ENCODE peak calls at places on chromosome 1, in ten cellular contexts. One of them, this sample, is unnamed.

GRCh38 chr1:156897078-156897825 is 3.7 kb downstream of the PEAR1 start:
- DNase-seq in Calu3: no peak
- DNase-seq in neural crest cell: no peak
- DNase-seq in MCF 10A: peak; percentile 81
- DNase-seq in PC-9: peak; percentile 66
- DNase-seq in fibroblast of lung: peak; percentile 78
- DNase-seq in fibroblast of pulmonary artery: peak; percentile 57
- DNase-seq in endothelial cell of umbilical vein: peak; percentile 61
- DNase-seq in A549: peak; percentile 75
- DNase-seq in CD8-positive, alpha-beta T cell: no peak
- DNase-seq in this sample: no peak

GRCh38 chr1:35243681-35244080 is 24.8 kb upstream of the ZMYM4 start:
- DNase-seq in CD8-positive, alpha-beta T cell: no peak
- DNase-seq in PC-9: no peak
- DNase-seq in fibroblast of pulmonary artery: no peak
- DNase-seq in neural crest cell: no peak
- DNase-seq in A549: no peak
- DNase-seq in endothelial cell of umbilical vein: no peak
- DNase-seq in fibroblast of lung: no peak
- DNase-seq in Calu3: no peak
- DNase-seq in MCF 10A: peak; percentile 5
- DNase-seq in this sample: no peak

GRCh38 chr1:113903496-113904291 is 905 bp downstream of the AP4B1 start:
- DNase-seq in neural crest cell: no peak
- DNase-seq in endothelial cell of umbilical vein: no peak
- DNase-seq in MCF 10A: peak; percentile 15
- DNase-seq in fibroblast of pulmonary artery: no peak
- DNase-seq in A549: no peak
- DNase-seq in fibroblast of lung: no peak
- DNase-seq in Calu3: no peak
- DNase-seq in CD8-positive, alpha-beta T cell: no peak
- DNase-seq in PC-9: no peak
- DNase-seq in this sample: no peak

GRCh38 chr1:3116150-3116510 is 47.1 kb downstream of the PRDM16 start:
- DNase-seq in MCF 10A: no peak
- DNase-seq in endothelial cell of umbilical vein: no peak
- DNase-seq in fibroblast of lung: no peak
- DNase-seq in CD8-positive, alpha-beta T cell: no peak
- DNase-seq in Calu3: no peak
- DNase-seq in fibroblast of pulmonary artery: no peak
- DNase-seq in neural crest cell: no peak
- DNase-seq in PC-9: no peak
- DNase-seq in A549: no peak
- DNase-seq in this sample: no peak

GRCh38 chr1:40628903-40629292 is 36.6 kb downstream of the RIMS3 start:
- DNase-seq in CD8-positive, alpha-beta T cell: no peak
- DNase-seq in PC-9: peak; percentile 66
- DNase-seq in fibroblast of lung: no peak
- DNase-seq in fibroblast of pulmonary artery: no peak
- DNase-seq in A549: no peak
- DNase-seq in MCF 10A: no peak
- DNase-seq in neural crest cell: no peak
- DNase-seq in Calu3: no peak
- DNase-seq in endothelial cell of umbilical vein: no peak
- DNase-seq in this sample: no peak

GRCh38 chr1:47137178-47137577 is at the start of gene CYP4A22:
- DNase-seq in CD8-positive, alpha-beta T cell: no peak
- DNase-seq in A549: no peak
- DNase-seq in neural crest cell: no peak
- DNase-seq in PC-9: no peak
- DNase-seq in MCF 10A: no peak
- DNase-seq in endothelial cell of umbilical vein: no peak
- DNase-seq in Calu3: no peak
- DNase-seq in fibroblast of pulmonary artery: no peak
- DNase-seq in fibroblast of lung: no peak
- DNase-seq in this sample: no peak

GRCh38 chr1:234369784-234370183 is 3.5 kb upstream of the COA6 start:
- DNase-seq in MCF 10A: peak; percentile 87
- DNase-seq in Calu3: no peak
- DNase-seq in fibroblast of pulmonary artery: peak; percentile 57
- DNase-seq in A549: no peak
- DNase-seq in neural crest cell: no peak
- DNase-seq in PC-9: peak; percentile 84
- DNase-seq in CD8-positive, alpha-beta T cell: no peak
- DNase-seq in endothelial cell of umbilical vein: peak; percentile 5
- DNase-seq in fibroblast of lung: no peak
- DNase-seq in this sample: no peak

GRCh38 chr1:71780681-71781080 is 501.7 kb downstream of the NEGR1 start:
- DNase-seq in CD8-positive, alpha-beta T cell: no peak
- DNase-seq in Calu3: no peak
- DNase-seq in A549: no peak
- DNase-seq in fibroblast of pulmonary artery: no peak
- DNase-seq in PC-9: no peak
- DNase-seq in endothelial cell of umbilical vein: no peak
- DNase-seq in neural crest cell: no peak
- DNase-seq in fibroblast of lung: peak; percentile 44
- DNase-seq in MCF 10A: peak; percentile 18
- DNase-seq in this sample: no peak

GRCh38 chr1:110464340-110464739 is 13.4 kb downstream of the PROK1 start:
- DNase-seq in CD8-positive, alpha-beta T cell: no peak
- DNase-seq in fibroblast of pulmonary artery: peak; percentile 68
- DNase-seq in PC-9: peak; percentile 96
- DNase-seq in neural crest cell: no peak
- DNase-seq in fibroblast of lung: peak; percentile 74
- DNase-seq in A549: peak; percentile 20
- DNase-seq in Calu3: no peak
- DNase-seq in MCF 10A: peak; percentile 18
- DNase-seq in endothelial cell of umbilical vein: no peak
- DNase-seq in this sample: no peak

GRCh38 chr1:164092603-164093353 is 466.2 kb upstream of the PBX1 start:
- DNase-seq in fibroblast of pulmonary artery: peak; percentile 2
- DNase-seq in fibroblast of lung: no peak
- DNase-seq in PC-9: no peak
- DNase-seq in A549: no peak
- DNase-seq in Calu3: no peak
- DNase-seq in CD8-positive, alpha-beta T cell: no peak
- DNase-seq in endothelial cell of umbilical vein: no peak
- DNase-seq in neural crest cell: no peak
- DNase-seq in MCF 10A: no peak
- DNase-seq in this sample: no peak

GRCh38 chr1:109773900-109774485 is 10.3 kb upstream of the EPS8L3 start:
- DNase-seq in endothelial cell of umbilical vein: no peak
- DNase-seq in PC-9: no peak
- DNase-seq in fibroblast of lung: no peak
- DNase-seq in fibroblast of pulmonary artery: no peak
- DNase-seq in MCF 10A: no peak
- DNase-seq in A549: no peak
- DNase-seq in neural crest cell: no peak
- DNase-seq in CD8-positive, alpha-beta T cell: no peak
- DNase-seq in Calu3: no peak
- DNase-seq in this sample: no peak

DNA sequence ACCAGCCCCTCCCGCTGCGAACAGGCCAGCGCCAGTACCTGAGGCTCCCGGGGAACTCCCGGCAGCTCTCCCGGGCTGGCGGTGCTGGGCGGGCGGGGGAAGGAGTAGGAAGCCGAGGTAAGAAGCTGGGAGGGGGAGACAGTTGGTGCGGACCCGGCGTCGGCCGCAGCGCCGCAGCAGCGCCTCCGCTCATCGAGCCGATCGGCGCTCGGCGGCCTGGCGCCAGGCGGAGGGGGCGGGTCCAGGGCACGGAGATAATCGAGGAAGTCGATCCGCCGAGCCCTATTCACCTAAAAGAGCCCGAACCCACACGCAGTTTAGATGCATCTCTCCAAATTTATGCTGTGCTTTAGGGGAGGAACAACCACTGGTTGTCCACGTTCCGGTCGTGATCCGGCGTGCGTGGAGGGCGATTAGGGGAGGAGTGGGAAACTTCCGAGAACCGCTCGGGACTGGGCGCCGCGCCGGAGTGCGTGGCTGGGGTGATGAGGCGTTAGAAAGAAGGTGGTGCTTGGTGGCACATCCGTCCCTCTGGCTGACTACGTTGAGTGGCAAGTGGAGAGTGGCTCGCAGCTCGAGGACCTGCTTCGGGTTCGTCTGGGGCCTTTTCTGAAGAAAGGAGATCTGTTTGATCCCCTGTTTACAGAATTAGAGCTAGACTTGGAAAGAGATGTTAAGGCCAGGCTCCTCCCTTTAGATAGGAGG is at the start of gene VAMP4:
- DNase-seq in MCF 10A: peak; percentile 89
- DNase-seq in CD8-positive, alpha-beta T cell: peak; percentile 91
- DNase-seq in endothelial cell of umbilical vein: peak; percentile 87
- DNase-seq in fibroblast of pulmonary artery: peak; percentile 77
- DNase-seq in PC-9: peak; percentile 70
- DNase-seq in neural crest cell: peak; percentile 70
- DNase-seq in fibroblast of lung: peak; percentile 85
- DNase-seq in A549: peak; percentile 74
- DNase-seq in Calu3: peak; percentile 89
- DNase-seq in this sample: peak; percentile 55
- TF ChIP-seq CTCF in MCF 10A: no peak
- TF ChIP-seq CTCF in CD8-positive, alpha-beta T cell: no peak
- TF ChIP-seq CTCF in endothelial cell of umbilical vein: no peak
- TF ChIP-seq CTCF in fibroblast of pulmonary artery: no peak
- TF ChIP-seq CTCF in PC-9: no peak
- TF ChIP-seq CTCF in neural crest cell: no peak
- TF ChIP-seq CTCF in fibroblast of lung: no peak
- TF ChIP-seq CTCF in A549: no peak
- TF ChIP-seq CTCF in Calu3: no peak
- TF ChIP-seq CTCF in this sample: no peak

GRCh38 chr1:50289495-50289894 is 133.7 kb downstream of the DMRTA2 start:
- DNase-seq in Calu3: no peak
- DNase-seq in fibroblast of pulmonary artery: no peak
- DNase-seq in endothelial cell of umbilical vein: no peak
- DNase-seq in neural crest cell: no peak
- DNase-seq in CD8-positive, alpha-beta T cell: no peak
- DNase-seq in fibroblast of lung: no peak
- DNase-seq in A549: no peak
- DNase-seq in PC-9: no peak
- DNase-seq in MCF 10A: no peak
- DNase-seq in this sample: no peak
- TF ChIP-seq CTCF in Calu3: no peak
- TF ChIP-seq CTCF in fibroblast of pulmonary artery: no peak
- TF ChIP-seq CTCF in endothelial cell of umbilical vein: no peak
- TF ChIP-seq CTCF in neural crest cell: no peak
- TF ChIP-seq CTCF in CD8-positive, alpha-beta T cell: no peak
- TF ChIP-seq CTCF in fibroblast of lung: no peak
- TF ChIP-seq CTCF in A549: no peak
- TF ChIP-seq CTCF in PC-9: no peak
- TF ChIP-seq CTCF in MCF 10A: no peak
- TF ChIP-seq CTCF in this sample: no peak

GRCh38 chr1:244833734-244834595 is 1.5 kb upstream of the COX20 start:
- DNase-seq in fibroblast of lung: peak; percentile 84
- DNase-seq in fibroblast of pulmonary artery: peak; percentile 77
- DNase-seq in CD8-positive, alpha-beta T cell: peak; percentile 75
- DNase-seq in neural crest cell: peak; percentile 43
- DNase-seq in MCF 10A: peak; percentile 88
- DNase-seq in PC-9: peak; percentile 78
- DNase-seq in A549: peak; percentile 67
- DNase-seq in endothelial cell of umbilical vein: peak; percentile 89
- DNase-seq in Calu3: peak; percentile 66
- DNase-seq in this sample: no peak
- TF ChIP-seq CTCF in fibroblast of lung: peak; percentile 29
- TF ChIP-seq CTCF in fibroblast of pulmonary artery: peak; percentile 30
- TF ChIP-seq CTCF in CD8-positive, alpha-beta T cell: peak; percentile 57
- TF ChIP-seq CTCF in neural crest cell: peak; percentile 57
- TF ChIP-seq CTCF in MCF 10A: peak; percentile 41
- TF ChIP-seq CTCF in PC-9: peak; percentile 38
- TF ChIP-seq CTCF in A549: no peak
- TF ChIP-seq CTCF in endothelial cell of umbilical vein: no peak
- TF ChIP-seq CTCF in Calu3: no peak
- TF ChIP-seq CTCF in this sample: no peak

DNA sequence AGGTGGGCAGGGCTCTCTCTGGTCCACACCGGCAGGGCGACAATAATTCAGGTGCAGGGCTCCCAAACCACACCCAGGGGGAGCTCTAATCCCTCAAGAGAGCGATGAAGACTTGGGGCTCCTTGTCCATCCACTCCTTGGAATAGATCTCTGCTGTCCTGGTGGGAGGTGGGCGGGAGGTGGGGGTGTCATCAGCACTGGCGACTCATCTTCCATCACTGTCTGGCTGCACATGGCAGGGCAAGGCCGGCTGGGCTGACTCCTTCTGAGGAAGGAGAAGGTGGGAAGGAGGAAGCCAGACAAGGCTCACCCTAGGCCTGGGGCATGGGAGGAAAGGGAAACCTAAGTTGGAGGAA is 29.3 kb downstream of the TNNT2 start:
- DNase-seq in neural crest cell: peak; percentile 44
- DNase-seq in A549: peak; percentile 92
- DNase-seq in MCF 10A: peak; percentile 92
- DNase-seq in fibroblast of lung: peak; percentile 35
- DNase-seq in Calu3: peak; percentile 80
- DNase-seq in endothelial cell of umbilical vein: peak; percentile 17
- DNase-seq in CD8-positive, alpha-beta T cell: no peak
- DNase-seq in fibroblast of pulmonary artery: peak; percentile 55
- DNase-seq in PC-9: peak; percentile 25
- DNase-seq in this sample: no peak
- TF ChIP-seq CTCF in neural crest cell: peak; percentile 67
- TF ChIP-seq CTCF in A549: peak; percentile 67
- TF ChIP-seq CTCF in MCF 10A: peak; percentile 92
- TF ChIP-seq CTCF in fibroblast of lung: peak; percentile 79
- TF ChIP-seq CTCF in Calu3: peak; percentile 71
- TF ChIP-seq CTCF in endothelial cell of umbilical vein: peak; percentile 54
- TF ChIP-seq CTCF in CD8-positive, alpha-beta T cell: no peak
- TF ChIP-seq CTCF in fibroblast of pulmonary artery: peak; percentile 67
- TF ChIP-seq CTCF in PC-9: peak; percentile 82
- TF ChIP-seq CTCF in this sample: no peak

DNA sequence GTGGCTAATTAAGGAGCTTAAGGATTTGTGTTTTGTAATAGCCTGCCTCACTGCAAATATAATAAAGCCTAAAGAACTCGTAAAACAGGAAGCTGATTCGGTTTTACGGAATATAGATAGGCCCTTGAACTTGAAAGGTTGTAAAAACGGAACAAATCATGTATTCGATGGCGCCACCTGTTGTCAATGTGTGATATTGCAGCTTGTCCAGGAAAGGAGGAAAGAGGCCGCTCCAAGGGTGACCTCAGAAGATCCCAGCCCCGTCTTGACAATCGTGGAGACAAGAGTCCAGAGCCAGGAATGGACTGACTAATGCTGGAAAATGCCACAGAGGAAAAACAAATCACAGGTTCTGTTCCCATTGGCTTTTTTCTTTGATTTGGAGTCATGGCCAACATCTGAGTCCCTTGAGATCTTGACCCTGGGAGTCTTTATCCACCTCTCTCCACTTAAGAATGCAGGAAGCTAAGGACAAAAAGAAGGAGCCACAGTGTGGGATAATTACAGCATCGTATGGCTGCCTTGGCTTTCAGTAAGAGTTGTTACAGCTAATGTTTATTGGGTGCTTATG is 7.0 kb upstream of the IGSF21 start:
- DNase-seq in MCF 10A: peak; percentile 75
- DNase-seq in A549: peak; percentile 63
- DNase-seq in Calu3: peak; percentile 42
- DNase-seq in PC-9: no peak
- DNase-seq in CD8-positive, alpha-beta T cell: peak; percentile 54
- DNase-seq in fibroblast of pulmonary artery: peak; percentile 69
- DNase-seq in endothelial cell of umbilical vein: peak; percentile 20
- DNase-seq in fibroblast of lung: peak; percentile 27
- DNase-seq in neural crest cell: peak; percentile 71
- DNase-seq in this sample: peak; percentile 52
- TF ChIP-seq CTCF in MCF 10A: peak; percentile 68
- TF ChIP-seq CTCF in A549: peak; percentile 64
- TF ChIP-seq CTCF in Calu3: peak; percentile 40
- TF ChIP-seq CTCF in PC-9: peak; percentile 81
- TF ChIP-seq CTCF in CD8-positive, alpha-beta T cell: peak; percentile 65
- TF ChIP-seq CTCF in fibroblast of pulmonary artery: peak; percentile 75
- TF ChIP-seq CTCF in endothelial cell of umbilical vein: peak; percentile 70
- TF ChIP-seq CTCF in fibroblast of lung: peak; percentile 86
- TF ChIP-seq CTCF in neural crest cell: peak; percentile 84
- TF ChIP-seq CTCF in this sample: no peak

GRCh38 chr1:108561145-108561458 is 1.2 kb downstream of the EEIG2 start:
- DNase-seq in A549: peak; percentile 69
- DNase-seq in PC-9: no peak
- DNase-seq in neural crest cell: no peak
- DNase-seq in fibroblast of pulmonary artery: no peak
- DNase-seq in Calu3: no peak
- DNase-seq in MCF 10A: no peak
- DNase-seq in endothelial cell of umbilical vein: no peak
- DNase-seq in CD8-positive, alpha-beta T cell: no peak
- DNase-seq in fibroblast of lung: no peak
- DNase-seq in this sample: no peak
- TF ChIP-seq CTCF in A549: no peak
- TF ChIP-seq CTCF in PC-9: no peak
- TF ChIP-seq CTCF in neural crest cell: no peak
- TF ChIP-seq CTCF in fibroblast of pulmonary artery: no peak
- TF ChIP-seq CTCF in Calu3: no peak
- TF ChIP-seq CTCF in MCF 10A: no peak
- TF ChIP-seq CTCF in endothelial cell of umbilical vein: no peak
- TF ChIP-seq CTCF in CD8-positive, alpha-beta T cell: no peak
- TF ChIP-seq CTCF in fibroblast of lung: no peak
- TF ChIP-seq CTCF in this sample: no peak